ENCODE peak calls at places on chromosome 20, in four cellular contexts. P, Q, N and J are unnamed samples.
A peak's percentile ranks its signal among the peaks of the same experiment; 100 is the strongest.

GRCh38 chr20:44109951-44110361 is 77.0 kb downstream of the JPH2 start:
- DNase-seq in P (no peak), Q (no peak), N (no peak), J (no peak)

GRCh38 chr20:33702861-33703260 is 16.7 kb upstream of the E2F1 start:
- DNase-seq in P (no peak), Q (no peak), N (no peak), J (no peak)

GRCh38 chr20:47857994-47858557 is 72.8 kb upstream of the SULF2 start:
- DNase-seq in P (no peak), Q (peak; percentile 63), N (no peak), J (no peak)

GRCh38 chr20:62808211-62808865 is 3.7 kb downstream of the OGFR start:
- DNase-seq in P (peak; percentile 66), Q (peak; percentile 55), N (peak; percentile 70), J (peak; percentile 62)

GRCh38 chr20:57231951-57232428 is 34.5 kb downstream of the BMP7 start:
- DNase-seq in P (no peak), Q (no peak), N (no peak), J (no peak)

GRCh38 chr20:43789593-43789992 is 62.8 kb upstream of the GTSF1L start:
- DNase-seq in P (no peak), Q (no peak), N (no peak), J (no peak)

GRCh38 chr20:51440589-51440988 is 101.9 kb downstream of the NFATC2 start:
- DNase-seq in P (no peak), Q (no peak), N (no peak), J (no peak)

GRCh38 chr20:25221592-25222460 is 26.1 kb upstream of the PYGB start:
- DNase-seq in P (no peak), Q (no peak), N (no peak), J (no peak)

GRCh38 chr20:8932192-8933150 is 136.4 kb upstream of the PLCB4 start:
- DNase-seq in P (peak; percentile 66), Q (peak; percentile 14), N (no peak), J (no peak)

GRCh38 chr20:47502801-47503239 is 1.1 kb downstream of the NCOA3 start:
- DNase-seq in P (peak; percentile 63), Q (peak; percentile 43), N (no peak), J (peak; percentile 58)

GRCh38 chr20:48858075-48858790 is 30.4 kb upstream of the PREX1 start:
- DNase-seq in P (no peak), Q (no peak), N (no peak), J (no peak)

GRCh38 chr20:56636701-56637100 is 7.6 kb downstream of the TFAP2C start:
- DNase-seq in P (peak; percentile 98), Q (peak; percentile 74), N (no peak), J (peak; percentile 25)

GRCh38 chr20:3889489-3890409 is 562 bp downstream of the PANK2 start:
- DNase-seq in P (peak; percentile 27), Q (no peak), N (peak; percentile 38), J (peak; percentile 30)

GRCh38 chr20:32706486-32706885 is 32.7 kb upstream of the C20orf203 start:
- DNase-seq in P (no peak), Q (no peak), N (no peak), J (no peak)

GRCh38 chr20:6700563-6701328 is 66.7 kb upstream of the BMP2 start:
- DNase-seq in P (no peak), Q (no peak), N (no peak), J (no peak)

GRCh38 chr20:32792316-32792715 is 27.4 kb upstream of the MAPRE1 start:
- DNase-seq in P (no peak), Q (no peak), N (no peak), J (no peak)

GRCh38 chr20:40283689-40284088 is 405.3 kb downstream of the MAFB start:
- DNase-seq in P (no peak), Q (peak; percentile 77), N (no peak), J (peak; percentile 85)

GRCh38 chr20:33837096-33837830 is 26.1 kb downstream of the CHMP4B start:
- DNase-seq in P (no peak), Q (no peak), N (no peak), J (no peak)

GRCh38 chr20:19056909-19057308 is 155.5 kb upstream of the SLC24A3 start:
- DNase-seq in P (no peak), Q (no peak), N (no peak), J (no peak)

GRCh38 chr20:34046330-34046729 is 52.6 kb downstream of the RALY start:
- DNase-seq in P (no peak), Q (no peak), N (no peak), J (no peak)

GRCh38 chr20:56664791-56665190 is 35.7 kb downstream of the TFAP2C start:
- DNase-seq in P (peak; percentile 57), Q (no peak), N (no peak), J (no peak)

GRCh38 chr20:58251979-58252591 is 23.6 kb upstream of the ANKRD60 start:
- DNase-seq in P (peak; percentile 99), Q (peak; percentile 95), N (no peak), J (peak; percentile 91)

GRCh38 chr20:10239954-10240353 is 21.3 kb downstream of the SNAP25 start:
- DNase-seq in P (peak; percentile 32), Q (peak; percentile 92), N (no peak), J (peak; percentile 86)

GRCh38 chr20:62303327-62304226 is 780 bp downstream of the ADRM1 start:
- DNase-seq in P (peak; percentile 25), Q (peak; percentile 41), N (no peak), J (peak; percentile 48)

GRCh38 chr20:62737271-62737761 is 28.7 kb downstream of the NTSR1 start:
- DNase-seq in P (no peak), Q (no peak), N (no peak), J (no peak)

GRCh38 chr20:33731693-33732165 is at the start of gene ZNF341:
- DNase-seq in P (peak; percentile 84), Q (peak; percentile 81), N (peak; percentile 83), J (peak; percentile 79)

GRCh38 chr20:32453467-32454163 is 95.5 kb downstream of the ASXL1 start:
- DNase-seq in P (no peak), Q (no peak), N (no peak), J (no peak)

GRCh38 chr20:309841-310644 is 12.7 kb downstream of the ZCCHC3 start:
- DNase-seq in P (no peak), Q (peak; percentile 72), N (peak; percentile 64), J (no peak)

GRCh38 chr20:18055261-18055660 is 2.5 kb downstream of the OVOL2 start:
- DNase-seq in P (no peak), Q (no peak), N (no peak), J (no peak)

GRCh38 chr20:18628330-18628941 is 40.6 kb downstream of the DTD1 start:
- DNase-seq in P (peak; percentile 56), Q (peak; percentile 27), N (no peak), J (peak; percentile 30)

GRCh38 chr20:61185841-61186601 is 66.0 kb upstream of the CDH4 start:
- DNase-seq in P (peak; percentile 35), Q (peak; percentile 91), N (no peak), J (peak; percentile 82)

GRCh38 chr20:54219751-54220426 is 12.0 kb downstream of the PFDN4 start:
- DNase-seq in P (peak; percentile 83), Q (peak; percentile 61), N (no peak), J (peak; percentile 65)

GRCh38 chr20:22303523-22303922 is 280.8 kb downstream of the FOXA2 start:
- DNase-seq in P (peak; percentile 42), Q (no peak), N (no peak), J (peak; percentile 27)

GRCh38 chr20:25336561-25337422 is 53.8 kb downstream of the ABHD12 start:
- DNase-seq in P (peak; percentile 54), Q (peak; percentile 81), N (no peak), J (peak; percentile 44)

GRCh38 chr20:15673206-15673605 is 900.0 kb downstream of the KIF16B start:
- DNase-seq in P (peak; percentile 96), Q (peak; percentile 61), N (no peak), J (peak; percentile 8)

GRCh38 chr20:2780948-2781347 is 19.5 kb downstream of the CPXM1 start:
- DNase-seq in P (peak; percentile 8), Q (no peak), N (no peak), J (no peak)
- TF ChIP-seq CTCF in P (peak; percentile 46), Q (no peak), N (no peak), J (no peak)

GRCh38 chr20:45415822-45416637 is at the start of gene PIGT:
- DNase-seq in P (peak; percentile 90), Q (peak; percentile 81), N (peak; percentile 84), J (peak; percentile 81)
- TF ChIP-seq CTCF in P (no peak), Q (peak; percentile 10), N (no peak), J (no peak)

GRCh38 chr20:5197270-5197827 is 70.5 kb downstream of the CDS2 start:
- DNase-seq in P (no peak), Q (no peak), N (no peak), J (no peak)
- TF ChIP-seq CTCF in P (no peak), Q (no peak), N (no peak), J (no peak)

GRCh38 chr20:37398750-37399621 is 53.0 kb downstream of the SRC start:
- DNase-seq in P (no peak), Q (no peak), N (no peak), J (no peak)

GRCh38 chr20:37397954-37398749 is 52.2 kb downstream of the SRC start:
- DNase-seq in P (no peak), Q (no peak), N (no peak), J (no peak)

GRCh38 chr20:37395921-37396519 is 50.1 kb downstream of the SRC start:
- DNase-seq in P (no peak), Q (no peak), N (no peak), J (no peak)

GRCh38 chr20:37396520-37397075 is 50.7 kb downstream of the SRC start:
- DNase-seq in P (no peak), Q (no peak), N (no peak), J (no peak)

DNA sequence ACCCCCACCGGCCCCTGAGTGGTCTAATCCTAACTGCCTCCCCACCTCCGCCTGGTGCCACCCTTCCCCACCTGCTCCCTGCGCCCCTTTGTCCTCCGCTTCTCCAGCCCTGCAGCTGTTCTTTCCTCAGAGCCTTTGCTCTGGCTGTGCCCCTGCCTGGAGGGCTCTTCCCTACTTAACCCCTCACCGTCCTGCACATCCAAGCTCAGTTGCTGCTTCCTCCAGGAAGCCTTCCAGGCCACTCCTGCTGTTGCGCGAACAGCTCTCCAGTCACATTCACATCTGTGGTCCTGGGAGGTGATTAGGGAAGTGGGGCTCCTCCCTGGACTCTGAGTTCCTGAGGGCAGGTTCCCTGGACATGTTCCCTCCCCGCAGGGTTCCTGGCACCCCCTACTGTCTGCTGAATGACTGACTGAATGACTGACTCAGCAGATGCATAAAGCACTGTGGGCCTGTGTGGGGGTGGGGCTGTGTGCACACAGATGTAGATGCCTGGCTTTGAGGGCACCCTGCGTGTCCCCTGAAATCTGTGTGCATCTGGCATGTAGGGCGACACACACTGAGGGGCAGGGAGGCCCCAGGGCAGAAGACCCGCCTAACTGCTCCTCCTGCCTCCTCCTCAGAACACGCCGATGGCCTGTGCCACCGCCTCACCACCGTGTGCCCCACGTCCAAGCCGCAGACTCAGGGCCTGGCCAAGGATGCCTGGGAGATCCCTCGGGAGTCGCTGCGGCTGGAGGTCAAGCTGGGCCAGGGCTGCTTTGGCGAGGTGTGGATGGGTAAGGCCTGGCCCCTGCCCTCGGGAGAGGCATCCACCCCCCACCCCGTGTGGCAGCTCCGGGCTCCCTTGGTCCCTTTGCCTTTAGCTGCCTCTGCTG is 51.4 kb downstream of the SRC start:
- DNase-seq in P (peak; percentile 27), Q (no peak), N (no peak), J (peak; percentile 38)
- TF ChIP-seq CTCF in P (peak; percentile 34), Q (no peak), N (no peak), J (no peak)

GRCh38 chr20:20435453-20435852 is 67.5 kb downstream of the INSM1 start:
- DNase-seq in P (peak; percentile 17), Q (no peak), N (no peak), J (no peak)
- TF ChIP-seq CTCF in P (peak; percentile 42), Q (no peak), N (no peak), J (no peak)

GRCh38 chr20:35828434-35828833 is 56.6 kb downstream of the PHF20 start:
- DNase-seq in P (no peak), Q (no peak), N (no peak), J (no peak)
- TF ChIP-seq CTCF in P (no peak), Q (no peak), N (no peak), J (no peak)

GRCh38 chr20:13819885-13820645 is 35.2 kb downstream of the NDUFAF5 start:
- DNase-seq in P (peak; percentile 95), Q (peak; percentile 87), N (no peak), J (peak; percentile 70)
- TF ChIP-seq CTCF in P (peak; percentile 78), Q (peak; percentile 57), N (peak; percentile 80), J (peak; percentile 46)